ENCODE peak calls at places on chromosomes 7 and 10, in four cellular contexts. One of them, this sample, is unnamed.

GRCh38 chr7:28926871-28927597 is 31.1 kb downstream of the TRIL start:
- DNase-seq in uterus: peak
- DNase-seq in adrenal gland: peak
- DNase-seq in left lung: peak
- DNase-seq in this sample: peak

GRCh38 chr10:111126981-111127848 is 50.4 kb downstream of the ADRA2A start:
- DNase-seq in uterus: no peak
- DNase-seq in adrenal gland: no peak
- DNase-seq in left lung: no peak
- DNase-seq in this sample: no peak

GRCh38 chr10:84049300-84050015 is 89.9 kb upstream of the GHITM start:
- DNase-seq in uterus: no peak
- DNase-seq in adrenal gland: no peak
- DNase-seq in left lung: no peak
- DNase-seq in this sample: no peak

GRCh38 chr10:75379817-75380216 is 21.7 kb downstream of the ZNF503 start:
- DNase-seq in uterus: no peak
- DNase-seq in adrenal gland: no peak
- DNase-seq in left lung: no peak
- DNase-seq in this sample: no peak

GRCh38 chr10:78318305-78318704 is 284.6 kb downstream of the RPS24 start:
- DNase-seq in uterus: no peak
- DNase-seq in adrenal gland: no peak
- DNase-seq in left lung: no peak
- DNase-seq in this sample: no peak

GRCh38 chr10:49037187-49037586 is 78.1 kb downstream of the VSTM4 start:
- DNase-seq in uterus: no peak
- DNase-seq in adrenal gland: no peak
- DNase-seq in left lung: no peak
- DNase-seq in this sample: peak

GRCh38 chr10:84007482-84007881 is 131.8 kb upstream of the GHITM start:
- DNase-seq in uterus: no peak
- DNase-seq in adrenal gland: no peak
- DNase-seq in left lung: no peak
- DNase-seq in this sample: no peak

GRCh38 chr10:61110188-61110844 is 166.3 kb upstream of the RHOBTB1 start:
- DNase-seq in uterus: no peak
- DNase-seq in adrenal gland: no peak
- DNase-seq in left lung: no peak
- DNase-seq in this sample: no peak

GRCh38 chr10:129950651-129951050 is 13.4 kb downstream of the EBF3 start:
- DNase-seq in uterus: no peak
- DNase-seq in adrenal gland: no peak
- DNase-seq in left lung: no peak
- DNase-seq in this sample: no peak

GRCh38 chr7:154953006-154953684 is 49.8 kb downstream of the PAXIP1 start:
- DNase-seq in uterus: peak
- DNase-seq in adrenal gland: peak
- DNase-seq in left lung: no peak
- DNase-seq in this sample: peak

GRCh38 chr10:28768227-28768626 is 90.9 kb downstream of the BAMBI start:
- DNase-seq in uterus: no peak
- DNase-seq in adrenal gland: no peak
- DNase-seq in left lung: no peak
- DNase-seq in this sample: no peak

GRCh38 chr10:133351408-133352318 is 4.5 kb downstream of the PRAP1 start:
- DNase-seq in uterus: no peak
- DNase-seq in adrenal gland: no peak
- DNase-seq in left lung: no peak
- DNase-seq in this sample: no peak

GRCh38 chr10:79254333-79255006 is 92.8 kb upstream of the PPIF start:
- DNase-seq in uterus: no peak
- DNase-seq in adrenal gland: no peak
- DNase-seq in left lung: no peak
- DNase-seq in this sample: no peak

GRCh38 chr10:102775201-102775972 is 31.6 kb downstream of the WBP1L start:
- DNase-seq in uterus: peak
- DNase-seq in adrenal gland: no peak
- DNase-seq in left lung: no peak
- DNase-seq in this sample: no peak

GRCh38 chr10:15123749-15124184 is 26.6 kb downstream of the RPP38 start:
- DNase-seq in uterus: no peak
- DNase-seq in adrenal gland: no peak
- DNase-seq in left lung: no peak
- DNase-seq in this sample: peak

GRCh38 chr7:155323001-155323638 is 25.4 kb downstream of the INSIG1 start:
- DNase-seq in uterus: no peak
- DNase-seq in adrenal gland: no peak
- DNase-seq in left lung: no peak
- DNase-seq in this sample: no peak

GRCh38 chr7:130151591-130152269 is 53.5 kb downstream of the TMEM209 start:
- DNase-seq in uterus: no peak
- DNase-seq in adrenal gland: no peak
- DNase-seq in left lung: no peak
- DNase-seq in this sample: no peak

GRCh38 chr10:101287922-101288638 is 58.8 kb upstream of the LBX1 start:
- DNase-seq in uterus: no peak
- DNase-seq in adrenal gland: no peak
- DNase-seq in left lung: no peak
- DNase-seq in this sample: no peak

GRCh38 chr7:140222797-140223196 is 46.0 kb upstream of the KDM7A start:
- DNase-seq in uterus: no peak
- DNase-seq in adrenal gland: no peak
- DNase-seq in left lung: no peak
- DNase-seq in this sample: no peak

GRCh38 chr10:93854985-93855384 is 38.8 kb upstream of the SLC35G1 start:
- DNase-seq in uterus: no peak
- DNase-seq in adrenal gland: no peak
- DNase-seq in left lung: no peak
- DNase-seq in this sample: no peak

GRCh38 chr7:135712796-135713195 is 15.2 kb downstream of the SLC13A4 start:
- DNase-seq in uterus: no peak
- DNase-seq in adrenal gland: no peak
- DNase-seq in left lung: no peak
- DNase-seq in this sample: no peak

GRCh38 chr10:68221196-68221595 is 10.7 kb downstream of the ATOH7 start:
- DNase-seq in uterus: no peak
- DNase-seq in adrenal gland: no peak
- DNase-seq in left lung: no peak
- DNase-seq in this sample: no peak

GRCh38 chr10:121096617-121097431 is 245.7 kb downstream of the WDR11 start:
- DNase-seq in uterus: no peak
- DNase-seq in adrenal gland: no peak
- DNase-seq in left lung: no peak
- DNase-seq in this sample: no peak

GRCh38 chr7:134669845-134670373 is 23.3 kb downstream of the BPGM start:
- DNase-seq in uterus: peak
- DNase-seq in adrenal gland: peak
- DNase-seq in left lung: no peak
- DNase-seq in this sample: peak

GRCh38 chr10:104259999-104260774 is 5.5 kb downstream of the GSTO1 start:
- DNase-seq in uterus: no peak
- DNase-seq in adrenal gland: no peak
- DNase-seq in left lung: no peak
- DNase-seq in this sample: peak

DNA sequence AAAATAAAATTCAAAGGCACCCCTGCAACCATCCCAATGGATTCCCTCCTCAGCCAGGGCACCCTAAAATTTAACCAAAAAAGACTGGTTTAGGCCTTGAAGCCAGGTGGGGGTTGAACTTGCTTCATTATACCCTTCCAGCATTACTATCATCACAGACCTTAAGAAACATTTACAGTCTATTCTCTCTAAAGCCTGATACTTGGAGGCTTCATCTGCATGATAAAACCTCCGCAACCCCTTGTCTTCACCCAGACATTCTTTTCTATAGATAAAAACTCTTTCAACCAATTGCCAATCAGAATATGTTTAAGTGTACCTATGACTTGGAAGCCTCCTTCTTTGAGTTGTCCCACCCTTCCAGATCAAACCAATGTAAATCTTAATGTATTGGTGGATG is 17.9 kb downstream of the AVL9 start:
- DNase-seq in uterus: no peak
- DNase-seq in adrenal gland: no peak
- DNase-seq in left lung: no peak
- DNase-seq in this sample: no peak
- H3K4me3 ChIP-seq in uterus: no peak
- H3K4me3 ChIP-seq in adrenal gland: no peak
- H3K4me3 ChIP-seq in left lung: no peak
- H3K4me3 ChIP-seq in this sample: no peak

GRCh38 chr10:8511026-8511425 is 456.5 kb downstream of the GATA3 start:
- DNase-seq in uterus: no peak
- DNase-seq in adrenal gland: no peak
- DNase-seq in left lung: no peak
- DNase-seq in this sample: no peak

GRCh38 chr10:8510471-8510870 is 456.0 kb downstream of the GATA3 start:
- DNase-seq in uterus: no peak
- DNase-seq in adrenal gland: no peak
- DNase-seq in left lung: no peak
- DNase-seq in this sample: no peak

GRCh38 chr10:8508882-8509281 is 454.4 kb downstream of the GATA3 start:
- DNase-seq in uterus: no peak
- DNase-seq in adrenal gland: no peak
- DNase-seq in left lung: no peak
- DNase-seq in this sample: no peak

DNA sequence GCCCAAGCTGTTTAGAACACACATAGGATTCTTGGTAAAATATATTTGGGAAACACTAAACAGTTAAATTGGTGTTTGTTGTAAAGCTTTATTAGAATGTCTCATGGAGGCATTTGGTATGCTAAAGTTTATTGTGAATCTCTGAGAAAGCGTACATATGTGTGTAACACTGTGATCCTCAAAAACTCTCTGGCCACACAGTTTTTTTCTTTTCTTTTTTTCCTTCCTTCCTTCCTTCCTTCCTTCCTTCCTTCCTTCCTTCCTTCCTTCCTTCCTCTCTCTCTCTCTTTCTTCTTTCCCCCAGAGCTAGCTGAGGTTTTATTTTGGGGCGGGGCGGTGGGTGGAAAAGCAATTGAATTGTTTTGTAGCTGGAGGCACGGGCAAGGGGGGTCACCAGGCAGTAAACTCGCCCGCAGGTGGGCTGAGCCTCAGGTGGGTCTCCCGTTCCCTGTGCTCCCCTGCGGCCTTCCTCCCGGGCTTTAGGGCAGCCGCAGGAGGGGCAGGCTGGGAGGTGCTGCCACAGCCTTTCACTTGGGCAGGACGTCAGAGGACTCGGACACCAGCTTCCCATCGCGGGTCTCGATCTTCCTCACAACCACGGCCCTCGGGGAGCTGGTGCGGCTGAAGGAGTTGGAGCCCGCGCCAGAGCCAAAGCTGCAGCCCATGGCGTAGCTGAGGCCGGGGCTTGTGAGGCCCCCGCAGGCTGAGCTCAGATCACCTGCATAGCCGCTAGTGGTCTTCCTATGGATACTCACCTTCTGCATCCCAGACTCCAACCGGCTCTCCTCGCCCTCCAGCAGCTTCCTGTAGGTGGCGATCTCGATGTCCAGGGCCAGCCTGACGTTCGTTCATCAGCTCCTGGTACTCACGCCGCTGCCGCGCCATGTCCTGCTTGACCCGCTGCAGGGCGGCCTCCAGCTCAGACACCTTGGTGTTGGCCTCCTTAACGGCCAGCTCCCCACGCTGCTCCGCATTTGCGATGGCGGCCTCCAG is 459.0 kb downstream of the GATA3 start:
- DNase-seq in uterus: no peak
- DNase-seq in adrenal gland: no peak
- DNase-seq in left lung: no peak
- DNase-seq in this sample: no peak
- TF ChIP-seq CTCF in uterus: no peak
- TF ChIP-seq CTCF in adrenal gland: no peak
- TF ChIP-seq CTCF in left lung: no peak
- TF ChIP-seq CTCF in this sample: no peak

GRCh38 chr7:150737265-150738055 is at the start of gene GIMAP5:
- DNase-seq in uterus: no peak
- DNase-seq in adrenal gland: no peak
- DNase-seq in left lung: no peak
- DNase-seq in this sample: no peak

GRCh38 chr7:150735596-150736358 is 1.4 kb upstream of the GIMAP5 start:
- DNase-seq in uterus: no peak
- DNase-seq in adrenal gland: no peak
- DNase-seq in left lung: no peak
- DNase-seq in this sample: no peak

GRCh38 chr7:150739045-150739432 is 1.8 kb downstream of the GIMAP5 start:
- DNase-seq in uterus: no peak
- DNase-seq in adrenal gland: no peak
- DNase-seq in left lung: no peak
- DNase-seq in this sample: no peak

GRCh38 chr7:150738092-150739044 is 1.1 kb downstream of the GIMAP5 start:
- DNase-seq in uterus: no peak
- DNase-seq in adrenal gland: no peak
- DNase-seq in left lung: no peak
- DNase-seq in this sample: peak

GRCh38 chr7:150736864-150737263 is 354 bp upstream of the GIMAP5 start:
- DNase-seq in uterus: no peak
- DNase-seq in adrenal gland: no peak
- DNase-seq in left lung: no peak
- DNase-seq in this sample: no peak
- H3K4me3 ChIP-seq in uterus: peak
- H3K4me3 ChIP-seq in adrenal gland: no peak
- H3K4me3 ChIP-seq in left lung: peak
- H3K4me3 ChIP-seq in this sample: no peak

DNA sequence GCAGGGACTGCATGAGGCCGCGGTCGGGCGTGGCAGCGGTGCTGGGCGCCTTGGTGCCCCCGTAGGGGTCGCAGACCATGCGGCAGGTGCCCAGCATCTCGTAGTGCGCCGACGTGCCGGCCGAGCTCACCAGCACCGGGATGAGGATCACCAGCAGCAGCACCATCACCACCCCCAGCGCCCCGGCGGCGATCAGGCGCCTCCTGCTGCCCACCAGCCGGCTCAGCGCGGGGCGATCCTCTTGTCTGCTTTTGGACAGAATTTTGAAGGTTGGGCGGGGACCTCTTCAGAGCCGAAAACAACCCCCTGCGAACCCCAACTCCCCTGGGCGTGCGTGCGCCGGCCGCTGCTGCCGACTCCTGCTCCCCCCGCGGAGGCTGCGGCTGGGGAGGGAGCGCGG is 779 bp downstream of the C1QL3 start:
- DNase-seq in uterus: no peak
- DNase-seq in adrenal gland: no peak
- DNase-seq in left lung: no peak
- DNase-seq in this sample: no peak
- TF ChIP-seq CTCF in uterus: no peak
- TF ChIP-seq CTCF in adrenal gland: no peak
- TF ChIP-seq CTCF in left lung: no peak
- TF ChIP-seq CTCF in this sample: peak

GRCh38 chr7:136884492-136884891 is 16.0 kb downstream of the CHRM2 start:
- DNase-seq in uterus: no peak
- DNase-seq in adrenal gland: no peak
- DNase-seq in left lung: no peak
- DNase-seq in this sample: no peak
- H3K4me3 ChIP-seq in uterus: no peak
- H3K4me3 ChIP-seq in adrenal gland: no peak
- H3K4me3 ChIP-seq in left lung: no peak
- H3K4me3 ChIP-seq in this sample: no peak